ENCODE peak calls at places on chromosomes 12 and 14, in five cellular contexts. Q, V, Y, S and K are unnamed samples.

GRCh38 chr14:66645716-66646115 is 137.8 kb downstream of the GPHN start:
- DNase-seq in Y (no peak), Q (no peak), S (peak; percentile 63), V (no peak), K (no peak)

GRCh38 chr12:49131051-49131972 is at the start of gene TUBA1B:
- DNase-seq in Q (peak; percentile 97), S (peak; percentile 91), Y (peak; percentile 96), V (peak; percentile 86), K (peak; percentile 98)

GRCh38 chr12:89016970-89017778 is 335.1 kb downstream of the DUSP6 start:
- DNase-seq in V (peak; percentile 82), S (peak; percentile 90), Y (peak; percentile 84), Q (peak; percentile 72), K (peak; percentile 58)

GRCh38 chr12:103824290-103824689 is 16.7 kb downstream of the NT5DC3 start:
- DNase-seq in Q (peak; percentile 52), S (no peak), Y (no peak), V (no peak), K (no peak)

GRCh38 chr12:94426049-94426448 is 33.6 kb downstream of the CEP83 start:
- DNase-seq in Q (no peak), V (no peak), S (no peak), Y (no peak), K (no peak)

GRCh38 chr12:27331927-27332324 is 710 bp upstream of the BMAL2 start:
- DNase-seq in Q (no peak), V (no peak), S (peak; percentile 46), Y (no peak), K (no peak)

GRCh38 chr14:23551266-23552028 is at the start of gene ZFHX2:
- DNase-seq in S (peak; percentile 84), Q (peak; percentile 97), V (peak; percentile 40), Y (peak; percentile 86), K (peak; percentile 90)

GRCh38 chr12:27844427-27845090 is 64.5 kb upstream of the MANSC4 start:
- DNase-seq in V (no peak), S (no peak), Y (peak; percentile 23), Q (no peak), K (no peak)

GRCh38 chr12:12975322-12976077 is 23.5 kb upstream of the GPRC5D start:
- DNase-seq in V (peak; percentile 51), Q (peak; percentile 88), Y (no peak), S (peak; percentile 53), K (no peak)
- H3K27ac ChIP-seq in V (peak overlapping the region; percentile 79), Q (no peak overlapping the region), Y (no peak overlapping the region), S (peak overlapping the region; percentile 72), K (no peak overlapping the region)

GRCh38 chr12:108828774-108829173 is 28.6 kb downstream of the SSH1 start:
- DNase-seq in S (no peak), Q (no peak), V (peak; percentile 74), Y (no peak), K (no peak)
- TF ChIP-seq CTCF in S (no peak), Q (no peak), V (no peak), Y (no peak), K (no peak)

DNA sequence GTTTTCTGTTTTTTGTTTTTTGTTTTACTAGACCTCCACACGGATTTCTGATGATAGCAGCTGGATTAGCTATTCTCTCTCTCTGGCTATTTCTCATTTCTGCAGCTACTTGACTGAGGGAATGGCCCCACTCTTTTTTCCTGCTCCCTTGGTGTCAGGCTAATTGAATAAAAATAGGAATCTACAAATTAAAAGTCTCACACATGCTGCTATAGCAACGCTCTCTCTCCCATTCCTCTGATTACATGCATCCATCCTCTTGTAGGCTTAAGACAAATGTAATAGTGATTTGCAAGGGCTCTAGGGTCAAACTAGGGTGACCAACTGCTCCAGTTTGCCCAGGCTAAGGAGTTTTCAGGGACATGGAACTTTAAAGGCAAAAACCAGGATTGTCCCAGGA is 221.8 kb downstream of the PHLDA1 start:
- DNase-seq in S (no peak), Q (no peak), Y (no peak), V (no peak), K (no peak)
- H3K27ac ChIP-seq in S (no peak overlapping the region), Q (no peak overlapping the region), Y (no peak overlapping the region), V (no peak overlapping the region), K (no peak overlapping the region)

DNA sequence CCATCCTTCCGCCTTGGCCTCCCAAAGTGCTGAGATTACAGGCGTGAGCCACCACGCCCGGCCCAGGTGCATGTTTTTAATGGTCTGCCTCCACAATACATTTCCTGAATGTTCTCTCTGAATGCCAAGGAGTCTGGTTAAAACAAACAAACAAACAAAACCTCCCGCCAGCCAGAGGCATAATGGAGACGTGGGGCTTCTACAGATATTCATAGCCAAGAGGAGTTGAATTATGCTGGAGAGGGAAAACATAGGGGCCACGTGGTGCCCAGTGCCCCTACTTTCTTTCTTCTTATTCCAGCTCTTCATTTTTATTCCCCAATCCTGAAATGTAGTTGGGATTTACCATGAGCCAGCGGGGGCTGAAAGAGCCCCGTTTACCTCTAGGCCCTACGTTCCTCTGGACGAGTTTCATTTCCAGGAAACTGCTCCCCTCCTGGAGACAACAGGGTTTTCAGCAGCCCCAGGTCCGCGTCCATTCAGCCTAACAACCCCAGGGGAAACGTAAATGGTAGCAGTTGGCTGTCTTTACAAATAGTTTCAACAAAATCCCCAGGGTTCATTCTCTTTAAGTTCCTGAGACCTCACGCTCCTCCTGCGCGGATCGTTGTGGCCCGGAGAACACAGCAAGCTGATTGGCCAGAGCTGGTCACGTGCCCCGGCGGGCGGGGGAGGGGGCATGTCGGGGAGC is 108.5 kb upstream of the ESRRB start:
- DNase-seq in V (peak; percentile 47), Q (peak; percentile 78), S (no peak), Y (peak; percentile 56), K (peak; percentile 87)
- TF ChIP-seq CTCF in V (peak; percentile 36), Q (peak; percentile 53), S (no peak), Y (peak; percentile 12), K (no peak)